ENCODE peak calls at places on chromosomes 3 and 15, in ten cellular contexts. L is body of pancreas, F is sigmoid colon, K is adrenal gland, T is cardiac muscle cell, G is lung, X is RWPE2, V is left ventricle myocardium inferior, N is suprapubic skin, C is A673. Y is an unnamed sample. For H3K4me1, the result is how much of the 10 kb centered on the place peaks cover.

GRCh38 chr3:36648241-36649034 is 115.9 kb downstream of the DCLK3 start:
- DNase-seq in V (no peak), G (no peak), X (no peak), C (peak), F (no peak), N (no peak), K (no peak), L (no peak), T (peak), Y (no peak)

GRCh38 chr15:89203705-89204273 is 17.6 kb downstream of the RLBP1 start:
- DNase-seq in T (no peak), X (no peak), F (no peak), G (no peak), V (no peak), C (no peak), K (no peak), N (no peak), L (no peak), Y (no peak)

GRCh38 chr3:160245261-160245800 is 20.1 kb downstream of the C3orf80 start:
- DNase-seq in F (no peak), V (no peak), K (no peak), G (no peak), C (no peak), T (no peak), L (no peak), X (no peak), N (no peak), Y (peak)

GRCh38 chr15:43209059-43209824 is 11.6 kb downstream of the EPB42 start:
- DNase-seq in N (no peak), L (no peak), F (no peak), C (no peak), X (peak), V (no peak), T (peak), G (no peak), K (no peak), Y (no peak)

GRCh38 chr3:45137656-45138181 is 8.5 kb downstream of the CDCP1 start:
- DNase-seq in L (peak), F (no peak), C (peak), V (no peak), N (no peak), K (no peak), X (no peak), T (peak), G (no peak), Y (no peak)

GRCh38 chr15:91605576-91605975 is 247.9 kb upstream of the SLCO3A1 start:
- DNase-seq in N (no peak), G (no peak), F (no peak), K (no peak), L (no peak), V (no peak), X (no peak), T (no peak), C (no peak), Y (no peak)

GRCh38 chr15:98134875-98135274 is 174.4 kb downstream of the ARRDC4 start:
- DNase-seq in X (no peak), V (no peak), T (no peak), F (no peak), N (no peak), C (no peak), L (no peak), G (no peak), K (no peak), Y (no peak)

GRCh38 chr3:56799251-56799882 is 2.4 kb downstream of the ARHGEF3 start:
- DNase-seq in L (no peak), F (no peak), K (peak), X (no peak), T (peak), V (no peak), N (no peak), C (peak), G (no peak), Y (peak)

GRCh38 chr15:57376695-57377477 is 581 bp downstream of the CGNL1 start:
- DNase-seq in C (peak), G (peak), F (peak), X (no peak), T (peak), V (peak), K (peak), L (peak), N (no peak), Y (peak)

GRCh38 chr3:16884748-16885587 is at the start of gene PLCL2:
- DNase-seq in X (no peak), V (peak), G (peak), F (peak), N (no peak), T (peak), C (peak), L (peak), K (peak), Y (peak)

GRCh38 chr15:71508081-71508682 is 302.2 kb upstream of the NR2E3 start:
- DNase-seq in L (no peak), C (no peak), V (no peak), K (no peak), G (no peak), N (no peak), X (no peak), T (no peak), F (no peak), Y (no peak)

GRCh38 chr3:140933109-140933508 is 8.5 kb upstream of the SLC25A36 start:
- DNase-seq in N (no peak), C (no peak), T (no peak), L (no peak), V (no peak), X (no peak), F (no peak), K (no peak), G (no peak), Y (no peak)

DNA sequence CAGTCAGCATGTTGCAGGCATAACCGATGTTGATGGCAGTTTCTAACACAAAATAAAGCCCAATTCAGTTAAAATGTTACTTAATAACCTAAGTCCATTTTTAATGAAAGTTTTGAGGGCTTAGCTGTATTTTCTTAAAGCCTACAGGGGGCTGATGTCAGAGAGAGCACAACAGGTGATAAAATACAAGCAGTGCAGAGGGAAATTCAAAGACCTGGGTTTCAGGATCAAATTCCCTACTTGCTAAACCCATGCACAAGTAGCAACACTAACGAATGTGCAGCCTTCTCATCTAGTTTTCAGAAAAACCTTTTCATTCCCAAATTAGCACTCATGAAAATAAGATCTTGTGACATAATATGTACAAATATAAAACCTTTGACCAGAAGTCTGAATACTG is 202.0 kb downstream of the ATP8B4 start:
- DNase-seq in F (no peak), K (no peak), N (no peak), X (no peak), T (no peak), V (no peak), C (no peak), L (no peak), G (no peak), Y (peak)
- H3K4me1 ChIP-seq in F (under half), K (under half), N (under half), X (under half), T (under half), V (under half), C (under half), L (under half), G (under half), Y (under half)

DNA sequence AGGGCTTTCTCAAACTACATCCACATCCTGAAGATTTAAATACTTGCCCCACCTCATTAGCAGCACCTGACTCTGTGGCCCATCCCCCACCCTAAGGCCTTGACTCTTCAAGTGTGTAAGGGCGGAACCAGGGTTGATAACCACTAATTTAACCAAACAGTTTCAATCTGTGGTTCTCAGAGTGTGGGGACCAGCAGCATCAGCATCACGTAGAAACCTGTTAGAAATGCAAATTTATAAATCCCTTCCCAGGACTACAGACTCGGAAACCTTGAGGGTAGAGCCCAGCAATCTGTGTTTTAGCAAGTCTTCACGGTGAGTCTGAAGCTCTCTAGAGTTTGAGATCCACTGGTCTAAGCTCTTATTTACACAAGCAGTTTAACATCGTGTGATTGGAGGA is 12.4 kb downstream of the GNB4 start:
- DNase-seq in G (no peak), L (no peak), F (no peak), T (no peak), N (no peak), K (no peak), C (no peak), X (no peak), V (no peak), Y (no peak)
- H3K4me3 ChIP-seq in G (no peak), L (no peak), F (no peak), T (no peak), N (no peak), K (no peak), C (no peak), X (no peak), V (no peak), Y (no peak)

DNA sequence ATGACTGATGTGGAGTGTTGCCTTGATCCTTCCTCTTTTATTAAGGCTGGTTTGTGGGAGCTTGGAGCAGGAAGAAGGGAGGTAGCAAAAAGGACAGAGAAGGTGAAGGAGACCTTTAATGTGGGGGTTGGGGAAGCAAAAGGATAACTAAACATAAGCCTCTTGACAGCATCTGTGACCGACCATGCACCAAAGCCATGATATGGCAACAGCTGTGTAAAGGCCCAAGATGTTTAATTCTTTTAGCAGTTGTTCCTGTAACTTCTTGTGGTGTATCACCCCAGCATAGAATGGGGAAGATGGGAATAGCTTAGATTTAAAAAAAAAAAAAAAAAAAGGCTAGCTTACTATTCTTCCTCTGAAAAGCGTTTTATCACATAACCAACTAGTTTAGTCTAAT is 194.7 kb downstream of the KLHL25 start:
- DNase-seq in N (no peak), T (no peak), C (no peak), K (no peak), L (no peak), X (no peak), V (no peak), F (no peak), G (no peak), Y (peak)
- H3K4me1 ChIP-seq in N (under half), T (under half), C (under half), K (under half), L (under half), X (under half), V (half or more), F (under half), G (under half), Y (under half)

DNA sequence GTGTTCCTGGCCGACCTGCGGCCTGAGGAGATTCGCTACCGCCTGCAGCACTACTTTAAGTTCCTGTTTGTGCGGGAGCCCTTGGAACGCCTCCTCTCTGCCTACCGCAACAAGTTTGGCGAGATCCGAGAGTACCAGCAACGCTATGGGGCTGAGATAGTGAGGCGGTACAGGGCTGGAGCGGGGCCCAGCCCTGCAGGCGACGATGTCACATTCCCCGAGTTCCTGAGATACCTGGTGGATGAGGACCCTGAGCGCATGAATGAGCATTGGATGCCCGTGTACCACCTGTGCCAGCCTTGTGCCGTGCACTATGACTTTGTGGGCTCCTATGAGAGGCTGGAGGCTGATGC is 970 bp downstream of the CHST14 start:
- DNase-seq in K (no peak), L (peak), T (peak), C (no peak), V (no peak), G (peak), F (no peak), X (no peak), N (no peak), Y (no peak)
- H3K4me3 ChIP-seq in K (no peak), L (no peak), T (peak), C (peak), V (peak), G (peak), F (peak), X (peak), N (peak), Y (peak)

GRCh38 chr15:75346796-75347221 is at the start of gene NEIL1:
- DNase-seq in C (no peak), T (no peak), F (no peak), L (no peak), V (no peak), X (no peak), N (no peak), K (no peak), G (peak), Y (no peak)
- H3K4me1 ChIP-seq in C (under half), T (under half), F (under half), L (under half), V (under half), X (under half), N (under half), K (under half), G (under half), Y (under half)

GRCh38 chr3:197309528-197310361 is 11.3 kb upstream of the DLG1 start:
- DNase-seq in L (no peak), N (no peak), K (no peak), T (peak), V (no peak), X (no peak), C (peak), G (no peak), F (no peak), Y (peak)

GRCh38 chr3:197311591-197311990 is 13.2 kb upstream of the DLG1 start:
- DNase-seq in V (no peak), F (no peak), K (no peak), C (no peak), G (no peak), N (no peak), X (no peak), L (no peak), T (no peak), Y (no peak)

GRCh38 chr3:197305854-197306253 is 7.4 kb upstream of the DLG1 start:
- DNase-seq in G (no peak), T (peak), N (no peak), F (no peak), X (no peak), V (no peak), C (no peak), L (no peak), K (no peak), Y (peak)

GRCh38 chr3:197306374-197307086 is 8.1 kb upstream of the DLG1 start:
- DNase-seq in F (no peak), C (peak), X (no peak), N (no peak), L (no peak), K (no peak), V (no peak), G (no peak), T (peak), Y (no peak)

DNA sequence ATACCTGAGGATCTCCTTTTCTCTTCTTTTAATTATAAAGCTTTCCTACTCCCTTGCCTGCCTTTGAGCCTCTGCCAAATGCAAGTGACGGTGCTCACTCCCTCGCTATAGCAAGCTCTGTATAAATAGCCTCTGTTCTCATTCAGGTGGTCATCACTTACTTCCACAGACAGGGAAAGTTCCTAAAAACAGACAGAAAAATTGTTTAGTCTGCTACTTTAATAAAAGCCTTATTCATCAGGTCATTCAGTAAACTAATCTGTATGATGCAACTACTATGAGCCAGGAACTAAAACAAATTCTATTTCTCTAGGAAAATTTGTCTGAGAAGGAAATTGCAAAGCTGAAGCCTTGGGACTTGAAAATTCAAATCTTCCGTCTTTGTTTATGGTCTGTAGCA is 10.2 kb upstream of the DLG1 start:
- DNase-seq in V (no peak), X (no peak), C (peak), G (no peak), T (peak), F (no peak), N (no peak), K (no peak), L (no peak), Y (no peak)
- H3K4me3 ChIP-seq in V (no peak), X (no peak), C (peak), G (no peak), T (no peak), F (no peak), N (no peak), K (no peak), L (no peak), Y (no peak)

GRCh38 chr3:55157736-55158135 is 229.9 kb upstream of the LRTM1 start:
- DNase-seq in N (no peak), V (no peak), X (no peak), L (no peak), C (no peak), F (no peak), T (no peak), K (no peak), G (no peak), Y (no peak)

GRCh38 chr3:55160241-55160877 is 232.5 kb upstream of the LRTM1 start:
- DNase-seq in G (no peak), K (no peak), N (no peak), T (peak), L (peak), V (peak), X (peak), C (peak), F (no peak), Y (peak)

GRCh38 chr3:55159711-55160110 is 231.9 kb upstream of the LRTM1 start:
- DNase-seq in T (no peak), V (no peak), N (no peak), F (no peak), L (no peak), G (no peak), K (no peak), X (no peak), C (no peak), Y (no peak)

GRCh38 chr3:55158345-55158744 is 230.5 kb upstream of the LRTM1 start:
- DNase-seq in X (no peak), L (no peak), T (no peak), C (no peak), F (no peak), V (no peak), G (no peak), K (no peak), N (no peak), Y (no peak)

DNA sequence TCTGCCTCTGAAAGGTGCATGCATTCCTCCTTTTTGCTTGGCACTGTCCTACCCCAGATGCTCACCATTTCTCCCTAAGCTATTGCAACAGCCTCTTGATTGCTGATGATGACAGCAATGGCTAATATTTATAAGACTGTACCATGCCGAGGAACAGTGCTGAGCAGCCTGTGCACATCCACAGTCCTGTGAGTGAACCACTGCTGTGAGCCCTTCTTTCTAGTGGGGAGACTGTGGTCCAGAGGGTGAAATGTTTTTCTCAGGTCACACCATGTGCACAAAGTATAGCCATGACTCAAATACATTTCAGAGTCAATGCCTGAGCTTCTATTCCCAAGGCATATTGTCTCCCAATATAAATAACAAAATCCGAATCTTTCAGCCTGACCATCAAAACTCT is 231.2 kb upstream of the LRTM1 start:
- DNase-seq in K (no peak), N (no peak), L (no peak), C (no peak), G (no peak), X (no peak), T (no peak), V (no peak), F (no peak), Y (no peak)
- H3K4me1 ChIP-seq in K (under half), N (under half), L (under half), C (under half), G (under half), X (under half), T (under half), V (under half), F (under half), Y (under half)

DNA sequence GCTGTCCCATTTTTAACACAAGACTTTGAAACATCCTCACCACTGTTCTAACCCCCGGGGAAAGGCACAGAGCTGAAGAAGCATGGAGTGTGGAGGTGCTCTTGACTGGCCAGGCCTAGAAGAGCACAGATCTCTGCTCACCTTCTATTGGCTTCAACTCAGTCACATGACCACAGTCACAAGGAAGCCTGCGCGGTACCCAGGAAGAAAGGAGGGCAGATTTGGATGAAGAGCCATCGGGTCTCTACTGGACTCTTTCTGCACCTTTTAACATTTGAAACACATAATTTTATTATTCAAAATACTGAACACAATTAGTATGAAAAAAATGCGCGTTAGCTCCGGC is 145.5 kb downstream of the TLE3 start:
- DNase-seq in N (no peak), F (no peak), K (no peak), V (no peak), L (no peak), G (no peak), X (no peak), C (no peak), T (no peak), Y (peak)
- H3K4me3 ChIP-seq in N (no peak), F (no peak), K (no peak), V (no peak), L (no peak), G (no peak), X (no peak), C (no peak), T (no peak), Y (no peak)

DNA sequence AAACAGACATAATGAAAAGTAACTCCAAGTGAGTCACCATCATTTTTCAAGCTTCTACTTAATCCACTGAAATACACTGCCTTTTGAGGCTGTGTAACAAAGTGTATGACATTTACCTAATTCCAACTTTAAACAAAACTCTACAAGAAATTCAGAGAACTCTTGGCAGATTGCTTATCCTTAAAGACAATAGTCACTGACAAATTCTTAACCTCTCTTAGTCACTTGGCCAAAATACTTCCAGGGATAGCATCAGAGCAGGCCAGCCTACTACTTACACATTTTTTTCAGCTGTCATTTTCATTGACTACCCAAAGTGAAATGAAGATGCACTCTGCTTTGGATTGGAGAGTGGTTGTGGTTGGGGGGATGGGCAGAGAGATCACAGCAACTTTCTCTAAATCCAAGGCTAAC is 3.6 kb downstream of the WWTR1 start:
- DNase-seq in C (no peak), X (no peak), N (no peak), V (no peak), G (no peak), L (no peak), T (peak), K (no peak), F (no peak), Y (no peak)
- H3K4me1 ChIP-seq in C (under half), X (under half), N (half or more), V (half or more), G (under half), L (under half), T (under half), K (under half), F (under half), Y (under half)

GRCh38 chr3:149473991-149474819 is at the start of gene TM4SF4:
- DNase-seq in T (no peak), G (no peak), N (no peak), V (no peak), F (no peak), C (no peak), K (no peak), L (no peak), X (no peak), Y (no peak)
- H3K4me3 ChIP-seq in T (no peak), G (no peak), N (no peak), V (no peak), F (no peak), C (no peak), K (no peak), L (no peak), X (no peak), Y (no peak)